ENCODE peak calls at places on chromosome 11, in five cellular contexts. Q is BE2C, R is upper lobe of right lung, G is Peyer's patch, F is IMR-90. Y is an unnamed sample. For H3K4me1, the result is how much of the 10 kb centered on the place peaks cover.

GRCh38 chr11:45948341-45948740 is 25.9 kb downstream of the LARGE2 start:
- DNase-seq in G (no peak), F (no peak), Q (no peak), R (no peak), Y (no peak)

GRCh38 chr11:73652046-73652730 is 5.8 kb downstream of the PLEKHB1 start:
- DNase-seq in G (no peak), R (peak), F (no peak), Q (no peak), Y (peak)

GRCh38 chr11:60785136-60785535 is at the start of gene MS4A10:
- DNase-seq in G (no peak), F (no peak), R (peak), Q (no peak), Y (no peak)

GRCh38 chr11:45641961-45642360 is 23.5 kb downstream of the CHST1 start:
- DNase-seq in R (no peak), Q (no peak), F (no peak), G (no peak), Y (no peak)

GRCh38 chr11:113465786-113466185 is 9.4 kb downstream of the DRD2 start:
- DNase-seq in Q (no peak), F (no peak), R (no peak), G (no peak), Y (no peak)

GRCh38 chr11:96760306-96760705 is 370.5 kb downstream of the JRKL start:
- DNase-seq in G (no peak), F (no peak), R (no peak), Q (no peak), Y (no peak)

GRCh38 chr11:2097356-2097997 is 41.7 kb downstream of the IGF2 start:
- DNase-seq in R (peak), G (no peak), Q (no peak), F (peak), Y (no peak)

GRCh38 chr11:130477646-130478203 is 29.3 kb downstream of the ADAMTS15 start:
- DNase-seq in G (no peak), R (no peak), Q (no peak), F (peak), Y (no peak)

GRCh38 chr11:9951714-9952275 is 287.9 kb downstream of the SWAP70 start:
- DNase-seq in F (no peak), G (no peak), Q (no peak), R (no peak), Y (no peak)

GRCh38 chr11:120134931-120135228 is 3.0 kb downstream of the TRIM29 start:
- DNase-seq in G (peak), F (no peak), Q (no peak), R (peak), Y (no peak)

GRCh38 chr11:96072592-96072991 is 148.7 kb upstream of the MTMR2 start:
- DNase-seq in R (no peak), Q (no peak), G (no peak), F (no peak), Y (no peak)

GRCh38 chr11:132909016-132909606 is 623.2 kb downstream of the OPCML start:
- DNase-seq in R (no peak), F (no peak), G (no peak), Q (no peak), Y (no peak)

GRCh38 chr11:63769044-63769718 is 606 bp upstream of the ZFTA start:
- DNase-seq in Q (peak), R (peak), F (no peak), G (no peak), Y (no peak)

GRCh38 chr11:120512727-120513435 is 1.3 kb downstream of the GRIK4 start:
- DNase-seq in Q (no peak), G (no peak), R (peak), F (no peak), Y (no peak)

GRCh38 chr11:75536786-75537629 is 11.3 kb upstream of the GDPD5 start:
- DNase-seq in G (peak), F (peak), R (no peak), Q (no peak), Y (no peak)

GRCh38 chr11:75639752-75640151 is 29.1 kb downstream of the MAP6 start:
- DNase-seq in R (peak), F (peak), G (peak), Q (peak), Y (peak)

GRCh38 chr11:92024788-92025187 is 199.8 kb upstream of the FAT3 start:
- DNase-seq in R (no peak), Q (no peak), F (no peak), G (no peak), Y (no peak)
- H3K4me1 ChIP-seq in R (under half), Q (under half), F (under half), G (under half), Y (under half)

GRCh38 chr11:35167451-35167954 is 28.5 kb downstream of the CD44 start:
- DNase-seq in Q (no peak), F (no peak), R (no peak), G (no peak), Y (no peak)
- H3K4me3 ChIP-seq in Q (no peak), F (no peak), R (no peak), G (no peak), Y (no peak)

DNA sequence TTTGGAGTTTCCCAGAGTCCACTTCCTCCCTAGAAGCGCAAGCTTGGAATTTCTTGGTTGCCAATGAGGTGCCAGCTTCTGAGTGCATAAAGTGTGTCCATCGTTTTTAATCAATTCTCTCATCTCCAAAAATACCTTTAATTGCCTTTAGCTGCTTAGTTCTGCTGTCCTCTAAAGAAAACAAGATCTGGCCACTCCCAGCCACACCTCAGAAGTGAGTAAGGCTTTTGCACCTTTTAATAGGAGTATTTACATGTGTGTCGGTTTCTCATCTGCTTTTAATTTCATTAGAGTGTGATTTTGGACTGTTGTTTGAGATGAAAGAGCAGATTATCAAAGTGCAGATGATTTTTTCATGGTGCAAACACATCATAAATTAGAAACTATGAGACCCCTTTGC is 20.1 kb downstream of the CD44 start:
- DNase-seq in F (no peak), Q (no peak), R (no peak), G (no peak), Y (no peak)
- H3K4me1 ChIP-seq in F (under half), Q (under half), R (half or more), G (under half), Y (under half)

DNA sequence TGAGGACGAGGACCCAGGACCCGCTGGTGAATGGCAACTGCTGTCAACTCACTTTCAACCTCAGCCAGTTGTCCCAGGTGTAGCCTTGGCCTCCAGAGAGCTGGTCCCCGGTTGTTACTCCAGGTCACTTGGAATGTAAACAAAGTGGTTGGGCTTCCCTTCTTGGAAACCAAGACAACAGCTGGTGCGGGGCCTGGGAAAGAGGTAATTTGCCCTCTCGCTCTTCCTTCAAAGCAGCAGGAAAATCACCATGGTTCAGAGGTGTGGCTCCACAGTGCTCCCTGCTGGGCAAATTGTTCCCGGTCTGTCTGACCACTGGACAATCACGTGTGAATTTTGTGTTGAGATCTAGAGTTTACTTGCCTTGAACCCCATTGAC is 15.0 kb downstream of the SLC1A2 start:
- DNase-seq in Q (peak), F (peak), G (no peak), R (peak), Y (no peak)
- H3K4me3 ChIP-seq in Q (no peak), F (no peak), G (no peak), R (no peak), Y (no peak)

GRCh38 chr11:3709977-3710376 is 38.8 kb upstream of the CHRNA10 start:
- DNase-seq in Q (no peak), R (no peak), G (no peak), F (peak), Y (no peak)

GRCh38 chr11:3707176-3707575 is 36.0 kb upstream of the CHRNA10 start:
- DNase-seq in G (no peak), Q (no peak), F (no peak), R (no peak), Y (no peak)

GRCh38 chr11:3710485-3711259 is 39.5 kb upstream of the CHRNA10 start:
- DNase-seq in F (peak), G (no peak), Q (no peak), R (no peak), Y (no peak)

DNA sequence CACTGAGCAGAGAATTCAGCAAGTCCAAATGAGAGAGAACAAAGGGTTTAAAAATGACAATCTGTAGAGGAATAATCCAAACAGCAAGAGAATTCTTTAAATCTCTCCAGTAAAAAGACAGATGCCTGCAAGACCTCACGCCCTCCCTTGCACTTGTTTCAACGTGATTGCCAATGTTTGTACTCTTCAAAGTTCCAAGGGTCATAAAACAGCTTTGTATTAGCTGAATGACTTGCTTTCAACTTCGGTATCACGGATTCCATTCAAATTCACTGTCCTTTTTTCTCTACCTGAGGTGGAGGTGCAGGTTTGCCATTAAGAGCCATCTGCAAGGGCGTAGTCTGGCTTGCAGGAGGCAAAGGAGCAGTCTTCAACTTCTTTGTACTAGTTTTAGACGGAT is 41.1 kb upstream of the CHRNA10 start:
- DNase-seq in Q (no peak), F (no peak), G (no peak), R (no peak), Y (no peak)
- H3K4me1 ChIP-seq in Q (under half), F (under half), G (under half), R (under half), Y (under half)

GRCh38 chr11:122727101-122727929 is 71.8 kb downstream of the UBASH3B start:
- DNase-seq in R (no peak), G (peak), F (no peak), Q (no peak), Y (no peak)

GRCh38 chr11:122723576-122723975 is 68.1 kb downstream of the UBASH3B start:
- DNase-seq in G (no peak), Q (no peak), R (no peak), F (peak), Y (no peak)

GRCh38 chr11:122723106-122723505 is 67.6 kb downstream of the UBASH3B start:
- DNase-seq in Q (no peak), F (peak), G (no peak), R (no peak), Y (no peak)

GRCh38 chr11:122721964-122722266 is 66.4 kb downstream of the UBASH3B start:
- DNase-seq in Q (no peak), F (peak), G (no peak), R (no peak), Y (no peak)

GRCh38 chr11:122724520-122724919 is 69.0 kb downstream of the UBASH3B start:
- DNase-seq in G (no peak), Q (no peak), R (no peak), F (peak), Y (no peak)
- H3K4me3 ChIP-seq in G (no peak), Q (no peak), R (no peak), F (no peak), Y (no peak)

DNA sequence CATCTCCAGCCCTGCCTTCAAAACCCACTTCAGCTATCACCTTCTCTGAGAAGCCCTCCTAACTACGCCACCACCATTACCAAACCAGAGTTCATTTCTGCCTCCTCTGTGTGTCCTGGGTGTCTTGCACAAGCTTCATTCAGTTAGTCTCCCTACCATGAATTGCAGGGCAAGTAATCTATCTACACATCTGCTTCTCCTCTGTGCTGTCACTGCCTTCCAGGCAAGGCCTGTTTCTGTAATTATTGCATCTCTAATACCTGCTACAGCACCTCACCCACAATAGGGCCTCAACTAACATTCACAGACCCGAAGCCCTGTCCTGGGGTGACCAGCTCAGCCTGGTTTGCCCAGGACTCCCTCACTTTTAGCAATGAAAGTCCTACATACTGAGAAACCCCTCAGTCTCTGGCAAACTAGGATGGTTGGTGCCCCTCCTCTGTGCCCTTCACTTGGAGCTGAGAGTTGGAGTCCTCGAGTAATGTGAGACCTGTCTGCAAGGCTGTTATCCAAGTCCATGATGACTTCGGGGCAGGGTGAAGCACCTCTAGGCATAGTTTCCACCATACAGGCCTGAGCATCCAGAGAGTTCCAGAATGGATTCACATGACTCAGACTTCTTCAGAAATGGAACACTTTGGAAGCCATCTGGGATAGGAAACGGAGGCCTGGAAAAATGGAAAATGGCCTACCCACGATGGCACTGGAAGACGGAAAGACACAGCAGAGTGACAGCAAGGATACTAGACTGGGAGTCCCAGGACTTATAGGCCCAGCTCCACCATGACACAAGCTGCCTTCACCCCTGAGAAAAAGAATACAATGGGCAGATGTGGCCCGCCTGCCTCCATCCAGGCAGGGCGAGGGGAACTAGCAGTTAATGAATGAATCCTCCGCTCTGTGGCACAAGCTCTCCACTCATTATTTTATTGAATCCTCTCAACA is 269.3 kb downstream of the BUD13 start:
- DNase-seq in R (no peak), G (no peak), F (no peak), Q (no peak), Y (no peak)
- H3K4me1 ChIP-seq in R (under half), G (under half), F (under half), Q (half or more), Y (under half)